ENCODE peak calls at places on chromosomes 16 and 17, in nine cellular contexts. L, V, G, M, H, E, J, C and P are unnamed samples.
A peak's percentile ranks its signal among the peaks of the same experiment; 100 is the strongest.

GRCh38 chr16:8644513-8645140 is 23.1 kb downstream of the METTL22 start:
- DNase-seq in V (no peak), L (peak; percentile 44), E (peak; percentile 78), G (no peak), M (no peak), H (no peak), J (no peak), C (no peak), P (no peak)

GRCh38 chr16:106623-107324 is 28.7 kb downstream of the MPG start:
- DNase-seq in V (peak; percentile 86), E (no peak), M (peak; percentile 42), L (peak; percentile 68), H (peak; percentile 72), G (no peak), C (no peak), J (peak; percentile 93), P (peak; percentile 63)

GRCh38 chr17:55811536-55811935 is 60.7 kb downstream of the PCTP start:
- DNase-seq in L (no peak), J (no peak), E (no peak), G (no peak), C (no peak), V (no peak), H (no peak), M (no peak), P (no peak)

GRCh38 chr16:71526111-71526998 is at the start of gene CHST4:
- DNase-seq in M (no peak), V (peak; percentile 64), H (peak; percentile 68), C (peak; percentile 49), E (no peak), J (peak; percentile 87), G (no peak), L (peak; percentile 52), P (peak; percentile 42)

GRCh38 chr16:60905806-60906205 is 1130.4 kb downstream of the CDH8 start:
- DNase-seq in G (no peak), H (peak; percentile 65), M (no peak), J (peak; percentile 0), E (no peak), L (no peak), V (no peak), C (no peak), P (no peak)

GRCh38 chr16:50548659-50549560 is 714 bp downstream of the NKD1 start:
- DNase-seq in G (peak; percentile 50), H (peak; percentile 24), E (peak; percentile 54), M (no peak), V (no peak), C (no peak), L (no peak), J (peak; percentile 11), P (no peak)

GRCh38 chr16:80940069-80940856 is 66.4 kb downstream of the CMC2 start:
- DNase-seq in C (no peak), L (no peak), M (no peak), G (no peak), H (peak; percentile 40), V (no peak), J (no peak), E (no peak), P (no peak)

GRCh38 chr16:65306722-65307121 is 184.9 kb upstream of the CDH11 start:
- DNase-seq in V (no peak), E (no peak), M (no peak), G (no peak), L (no peak), C (no peak), H (no peak), J (no peak), P (no peak)

GRCh38 chr17:58224315-58224714 is 5.3 kb upstream of the MKS1 start:
- DNase-seq in M (no peak), J (peak; percentile 50), H (peak; percentile 78), C (no peak), E (no peak), L (no peak), V (no peak), G (no peak), P (no peak)

GRCh38 chr16:70717817-70718216 is 32.0 kb upstream of the MTSS2 start:
- DNase-seq in V (no peak), G (no peak), J (no peak), E (no peak), L (no peak), C (no peak), M (no peak), H (no peak), P (no peak)

GRCh38 chr17:64938925-64939474 is 19.7 kb upstream of the LRRC37A3 start:
- DNase-seq in E (peak; percentile 80), G (no peak), J (peak; percentile 53), M (no peak), V (peak; percentile 63), H (no peak), C (no peak), L (peak; percentile 73), P (peak; percentile 51)